ENCODE peak calls at places on chromosomes 2 and 18, in six cellular contexts. X is epithelial cell of esophagus; M is brain microvascular endothelial cell; W is activated CD4-positive, alpha-beta T cell treated with anti-CD3 and anti-CD28 coated beads, Interleukin-2, amount 10 ng/mL, durations not matched to agents 7 days and 5 days; I is HEK293T; Z is activated T-helper 1 cell treated with anti-CD3 and anti-CD28 coated beads, Interleukin-2, amount 50 U/mL, for 16 hours. P is an unnamed sample.

GRCh38 chr18:23136326-23137092 is 1.2 kb downstream of the CABLES1 start:
- DNase-seq in X (peak; percentile 27), M (no peak), W (no peak), I (peak; percentile 60), Z (no peak), P (no peak)

GRCh38 chr2:113157108-113157896 is 16.5 kb upstream of the PSD4 start:
- DNase-seq in X (peak; percentile 75), M (no peak), W (peak; percentile 55), I (peak; percentile 59), Z (no peak), P (no peak)

GRCh38 chr2:12437144-12437543 is 279.6 kb upstream of the TRIB2 start:
- DNase-seq in X (peak; percentile 47), M (no peak), W (no peak), I (no peak), Z (no peak), P (no peak)

GRCh38 chr2:17271401-17271800 is 246.8 kb downstream of the RAD51AP2 start:
- DNase-seq in X (no peak), M (peak; percentile 3), W (no peak), I (no peak), Z (no peak), P (no peak)

GRCh38 chr2:100520224-100520623 is 42.6 kb upstream of the PDCL3 start:
- DNase-seq in X (peak; percentile 51), M (no peak), W (no peak), I (no peak), Z (no peak), P (no peak)

GRCh38 chr2:207258191-207258991 is 92.6 kb upstream of the KLF7 start:
- DNase-seq in X (peak; percentile 92), M (peak; percentile 97), W (no peak), I (no peak), Z (no peak), P (peak; percentile 100)

GRCh38 chr2:2527162-2527561 is 196.1 kb upstream of the MYT1L start:
- DNase-seq in X (peak; percentile 10), M (no peak), W (no peak), I (no peak), Z (no peak), P (no peak)

GRCh38 chr2:206478340-206478739 is 35.0 kb downstream of the ADAM23 start:
- DNase-seq in X (no peak), M (no peak), W (no peak), I (no peak), Z (no peak), P (no peak)

GRCh38 chr2:189959450-189959849 is 103.1 kb downstream of the MSTN start:
- DNase-seq in X (no peak), M (no peak), W (no peak), I (no peak), Z (no peak), P (peak; percentile 1)

GRCh38 chr18:48800877-48801727 is 149.7 kb downstream of the SMAD7 start:
- DNase-seq in X (no peak), M (no peak), W (no peak), I (no peak), Z (no peak), P (no peak)

GRCh38 chr2:141589314-141589713 is 541.5 kb downstream of the LRP1B start:
- DNase-seq in X (no peak), M (no peak), W (no peak), I (no peak), Z (no peak), P (no peak)

GRCh38 chr2:38467768-38468463 is 90.8 kb upstream of the ATL2 start:
- DNase-seq in X (peak; percentile 45), M (no peak), W (no peak), I (no peak), Z (no peak), P (peak; percentile 48)

GRCh38 chr2:86584164-86584913 is 21.1 kb upstream of the CHMP3 start:
- DNase-seq in X (peak; percentile 11), M (peak; percentile 54), W (no peak), I (no peak), Z (no peak), P (no peak)

GRCh38 chr2:170917219-170917851 is 11.7 kb upstream of the GORASP2 start:
- DNase-seq in X (no peak), M (no peak), W (no peak), I (no peak), Z (no peak), P (no peak)

GRCh38 chr2:74457129-74457548 is 1.1 kb upstream of the WBP1 start:
- DNase-seq in X (no peak), M (no peak), W (no peak), I (peak; percentile 16), Z (no peak), P (no peak)

GRCh38 chr18:68428026-68428425 is 286.9 kb downstream of the TMX3 start:
- DNase-seq in X (peak; percentile 94), M (peak; percentile 75), W (no peak), I (no peak), Z (no peak), P (peak; percentile 95)

GRCh38 chr2:236055471-236055870 is 112.7 kb downstream of the GBX2 start:
- DNase-seq in X (no peak), M (no peak), W (no peak), I (no peak), Z (no peak), P (no peak)

GRCh38 chr18:79506191-79507075 is 110.7 kb downstream of the NFATC1 start:
- DNase-seq in X (no peak), M (no peak), W (no peak), I (no peak), Z (no peak), P (peak; percentile 15)

GRCh38 chr2:148554459-148555247 is 89.9 kb upstream of the EPC2 start:
- DNase-seq in X (peak; percentile 15), M (peak; percentile 22), W (no peak), I (no peak), Z (no peak), P (peak; percentile 7)

GRCh38 chr2:108612153-108612513 is 77.9 kb downstream of the LIMS1 start:
- DNase-seq in X (peak; percentile 94), M (no peak), W (peak; percentile 30), I (no peak), Z (no peak), P (peak; percentile 55)

GRCh38 chr2:39875182-39875913 is 96.3 kb upstream of the THUMPD2 start:
- DNase-seq in X (peak; percentile 88), M (peak; percentile 89), W (no peak), I (no peak), Z (no peak), P (peak; percentile 72)

GRCh38 chr2:62794791-62795190 is 89.3 kb downstream of the EHBP1 start:
- DNase-seq in X (peak; percentile 76), M (no peak), W (no peak), I (no peak), Z (no peak), P (peak; percentile 82)

GRCh38 chr2:178990533-178991241 is 59.2 kb downstream of the CCDC141 start:
- DNase-seq in X (no peak), M (no peak), W (no peak), I (no peak), Z (no peak), P (no peak)

GRCh38 chr2:1791670-1792069 is 47.4 kb upstream of the PXDN start:
- DNase-seq in X (no peak), M (no peak), W (no peak), I (no peak), Z (no peak), P (no peak)

GRCh38 chr2:235052514-235053354 is 100.9 kb downstream of the SH3BP4 start:
- DNase-seq in X (no peak), M (no peak), W (no peak), I (no peak), Z (no peak), P (no peak)

GRCh38 chr2:216572582-216573578 is 60.3 kb upstream of the IGFBP2 start:
- DNase-seq in X (no peak), M (no peak), W (no peak), I (no peak), Z (no peak), P (no peak)